ENCODE peak calls at places on chromosomes 5 and 9, in eight cellular contexts. K is M059J; W is activated naive CD4-positive, alpha-beta T cell treated with Interleukin-2 at 50 U/mL for 16 hours; A is iris pigment epithelial cell; J is heart right ventricle; P is erythroblast; T is NCI-H748 treated with DMSO at 0.1 percent for 48 hours; F is activated CD8-positive, alpha-beta memory T cell treated with anti-CD3 and anti-CD28 coated beads, Interleukin-2, amount 50 U/mL, for 48 hours. V is an unnamed sample.

GRCh38 chr5:133928690-133929393 is 39.6 kb downstream of the C5orf15 start:
- DNase-seq in T (no peak), K (no peak), A (no peak), P (peak), J (no peak), F (no peak), W (no peak), V (no peak)

GRCh38 chr5:65742565-65743231 is 20.7 kb downstream of the NLN start:
- DNase-seq in W (peak), P (peak), T (peak), J (no peak), K (peak), A (peak), F (no peak), V (peak)

GRCh38 chr9:96176901-96177718 is 124.9 kb downstream of the HSD17B3 start:
- DNase-seq in J (no peak), P (no peak), T (no peak), A (no peak), K (no peak), W (no peak), F (no peak), V (peak)

GRCh38 chr9:134688661-134689319 is 47.2 kb downstream of the COL5A1 start:
- DNase-seq in P (no peak), A (no peak), T (no peak), F (no peak), J (no peak), W (no peak), K (no peak), V (no peak)

GRCh38 chr5:174371600-174372094 is 326.1 kb downstream of the NSG2 start:
- DNase-seq in A (peak), P (no peak), J (no peak), T (no peak), F (no peak), W (no peak), K (peak), V (no peak)

GRCh38 chr5:55441107-55441771 is 93.5 kb downstream of the PLPP1 start:
- DNase-seq in F (no peak), A (no peak), P (no peak), J (no peak), K (no peak), W (no peak), T (no peak), V (no peak)

GRCh38 chr5:132485641-132486317 is 4.8 kb downstream of the IRF1 start:
- DNase-seq in T (no peak), W (no peak), P (no peak), F (peak), J (no peak), K (no peak), A (no peak), V (no peak)

GRCh38 chr9:104093647-104094533 is at the start of gene SMC2:
- DNase-seq in F (peak), J (peak), P (peak), K (peak), T (peak), W (peak), A (peak), V (peak)

GRCh38 chr5:38636626-38637025 is 80.2 kb upstream of the LIFR start:
- DNase-seq in A (no peak), W (no peak), F (no peak), K (no peak), T (peak), P (no peak), J (no peak), V (no peak)

GRCh38 chr5:147407094-147407681 is 102.7 kb downstream of the DPYSL3 start:
- DNase-seq in F (no peak), A (peak), T (no peak), K (peak), J (no peak), W (no peak), P (no peak), V (no peak)

GRCh38 chr5:72767289-72768010 is 49.0 kb upstream of the TNPO1 start:
- DNase-seq in J (no peak), T (peak), A (peak), F (no peak), W (no peak), P (no peak), K (peak), V (peak)

GRCh38 chr9:27154923-27155322 is 45.9 kb downstream of the TEK start:
- DNase-seq in K (peak), F (no peak), P (no peak), J (no peak), W (no peak), T (no peak), A (peak), V (no peak)

GRCh38 chr9:123201083-123201482 is 67.3 kb downstream of the STRBP start:
- DNase-seq in T (no peak), F (no peak), J (no peak), A (no peak), W (no peak), P (no peak), K (no peak), V (no peak)

GRCh38 chr5:93886098-93886806 is 144.9 kb upstream of the POU5F2 start:
- DNase-seq in A (peak), F (no peak), K (no peak), P (no peak), J (no peak), W (no peak), T (peak), V (no peak)

GRCh38 chr9:135098400-135099105 is 11.1 kb downstream of the OLFM1 start:
- DNase-seq in W (no peak), F (no peak), K (peak), P (peak), A (peak), J (no peak), T (no peak), V (no peak)

GRCh38 chr5:77006124-77006523 is 24.1 kb upstream of the AGGF1 start:
- DNase-seq in F (no peak), K (no peak), T (no peak), A (no peak), P (no peak), W (no peak), J (no peak), V (no peak)

GRCh38 chr9:78812665-78813064 is 515.7 kb downstream of the PSAT1 start:
- DNase-seq in J (no peak), T (no peak), P (no peak), F (no peak), K (no peak), W (no peak), A (no peak), V (no peak)

GRCh38 chr5:173902334-173902733 is 14.2 kb downstream of the CPEB4 start:
- DNase-seq in P (no peak), K (no peak), T (no peak), J (no peak), W (no peak), A (no peak), F (no peak), V (no peak)